ENCODE peak calls at places on chromosome 18, in four cellular contexts. N, C, I and K are unnamed samples.

GRCh38 chr18:9757851-9758587 is 49.9 kb downstream of the RAB31 start:
- DNase-seq in N (no peak), C (no peak), I (no peak), K (peak; percentile 82)

GRCh38 chr18:36501100-36501499 is 203.6 kb downstream of the FHOD3 start:
- DNase-seq in N (no peak), C (no peak), I (no peak), K (no peak)

GRCh38 chr18:45012286-45012685 is 331.6 kb downstream of the SETBP1 start:
- DNase-seq in N (no peak), C (no peak), I (no peak), K (no peak)

GRCh38 chr18:3451166-3451988 is 1.4 kb downstream of the TGIF1 start:
- DNase-seq in N (peak; percentile 95), C (peak; percentile 93), I (peak; percentile 83), K (peak; percentile 99)

GRCh38 chr18:60018801-60019462 is 119.1 kb downstream of the PMAIP1 start:
- DNase-seq in N (no peak), C (no peak), I (no peak), K (no peak)

GRCh38 chr18:7904529-7904928 is 337.4 kb downstream of the PTPRM start:
- DNase-seq in N (no peak), C (no peak), I (no peak), K (no peak)

GRCh38 chr18:9348079-9348671 is 13.6 kb downstream of the TWSG1 start:
- DNase-seq in N (no peak), C (no peak), I (no peak), K (no peak)

GRCh38 chr18:22043837-22044236 is 125.6 kb upstream of the GATA6 start:
- DNase-seq in N (no peak), C (no peak), I (no peak), K (no peak)

GRCh38 chr18:8656226-8656625 is 47.0 kb downstream of the RAB12 start:
- DNase-seq in N (no peak), C (no peak), I (no peak), K (no peak)

GRCh38 chr18:39380186-39380714 is 1814.7 kb upstream of the CELF4 start:
- DNase-seq in N (no peak), C (no peak), I (no peak), K (no peak)

GRCh38 chr18:36756262-36756661 is 72.5 kb downstream of the TPGS2 start:
- DNase-seq in N (no peak), C (no peak), I (no peak), K (no peak)

GRCh38 chr18:71899183-71899582 is 645.0 kb downstream of the CBLN2 start:
- DNase-seq in N (no peak), C (no peak), I (no peak), K (no peak)

GRCh38 chr18:3585656-3586509 is 135.9 kb downstream of the TGIF1 start:
- DNase-seq in N (peak; percentile 90), C (peak; percentile 82), I (peak; percentile 84), K (peak; percentile 64)

GRCh38 chr18:8373486-8373885 is 235.8 kb upstream of the RAB12 start:
- DNase-seq in N (no peak), C (no peak), I (no peak), K (no peak)

GRCh38 chr18:12154356-12154755 is 60.7 kb downstream of the ANKRD62 start:
- DNase-seq in N (no peak), C (no peak), I (no peak), K (no peak)

GRCh38 chr18:34806527-34806926 is 96.4 kb downstream of the DTNA start:
- DNase-seq in N (no peak), C (no peak), I (no peak), K (no peak)

GRCh38 chr18:64082054-64082453 is 66.8 kb downstream of the LINC00305 start:
- DNase-seq in N (no peak), C (no peak), I (no peak), K (no peak)

GRCh38 chr18:53984021-53984420 is 240.4 kb downstream of the MBD2 start:
- DNase-seq in N (no peak), C (no peak), I (no peak), K (no peak)

GRCh38 chr18:34965108-34965507 is 76.1 kb upstream of the MAPRE2 start:
- DNase-seq in N (no peak), C (no peak), I (no peak), K (no peak)

GRCh38 chr18:34767601-34768027 is 57.5 kb downstream of the DTNA start:
- DNase-seq in N (no peak), C (no peak), I (no peak), K (no peak)

GRCh38 chr18:30925795-30926194 is 116.7 kb downstream of the DSC3 start:
- DNase-seq in N (no peak), C (no peak), I (no peak), K (no peak)

GRCh38 chr18:79512461-79513380 is 117.0 kb downstream of the NFATC1 start:
- DNase-seq in N (no peak), C (no peak), I (peak; percentile 39), K (no peak)

GRCh38 chr18:31484461-31484860 is 13.5 kb upstream of the DSG2 start:
- DNase-seq in N (no peak), C (no peak), I (no peak), K (no peak)

GRCh38 chr18:62644773-62645172 is 70.6 kb upstream of the PHLPP1 start:
- DNase-seq in N (no peak), C (no peak), I (no peak), K (no peak)

GRCh38 chr18:65091737-65092329 is 659.0 kb upstream of the CDH7 start:
- DNase-seq in N (no peak), C (no peak), I (no peak), K (no peak)

GRCh38 chr18:7233398-7233797 is 2.5 kb downstream of the LRRC30 start:
- DNase-seq in N (no peak), C (no peak), I (no peak), K (no peak)

GRCh38 chr18:32056613-32057358 is 34.9 kb upstream of the RNF138 start:
- DNase-seq in N (no peak), C (no peak), I (no peak), K (no peak)

GRCh38 chr18:28607991-28608390 is 431.1 kb upstream of the CDH2 start:
- DNase-seq in N (no peak), C (no peak), I (no peak), K (no peak)

DNA sequence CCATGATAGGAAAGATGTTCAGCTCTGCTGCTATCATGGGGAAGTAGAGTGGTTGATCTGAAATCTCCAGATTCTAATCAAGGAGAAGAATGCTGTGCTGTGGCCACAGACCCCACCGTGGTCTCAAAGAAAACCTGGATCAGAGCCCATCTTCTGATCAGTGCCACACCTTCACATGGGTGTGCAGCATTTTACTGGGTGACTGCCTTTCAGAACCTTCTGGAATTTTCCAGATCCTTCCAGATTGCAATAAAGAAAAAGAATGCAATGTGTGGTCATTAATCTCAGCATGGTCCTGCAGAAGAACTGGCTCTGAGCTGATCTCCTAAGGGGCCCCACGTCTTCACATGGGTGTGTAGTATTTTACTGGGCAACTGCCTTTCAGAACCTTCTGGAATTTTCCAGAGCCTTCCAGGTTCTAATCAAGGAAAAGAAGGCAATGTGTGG is 17.1 kb downstream of the MBP start:
- DNase-seq in N (no peak), C (no peak), I (no peak), K (no peak)
- TF ChIP-seq EP300 in N (no peak), C (no peak), I (no peak), K (no peak)

DNA sequence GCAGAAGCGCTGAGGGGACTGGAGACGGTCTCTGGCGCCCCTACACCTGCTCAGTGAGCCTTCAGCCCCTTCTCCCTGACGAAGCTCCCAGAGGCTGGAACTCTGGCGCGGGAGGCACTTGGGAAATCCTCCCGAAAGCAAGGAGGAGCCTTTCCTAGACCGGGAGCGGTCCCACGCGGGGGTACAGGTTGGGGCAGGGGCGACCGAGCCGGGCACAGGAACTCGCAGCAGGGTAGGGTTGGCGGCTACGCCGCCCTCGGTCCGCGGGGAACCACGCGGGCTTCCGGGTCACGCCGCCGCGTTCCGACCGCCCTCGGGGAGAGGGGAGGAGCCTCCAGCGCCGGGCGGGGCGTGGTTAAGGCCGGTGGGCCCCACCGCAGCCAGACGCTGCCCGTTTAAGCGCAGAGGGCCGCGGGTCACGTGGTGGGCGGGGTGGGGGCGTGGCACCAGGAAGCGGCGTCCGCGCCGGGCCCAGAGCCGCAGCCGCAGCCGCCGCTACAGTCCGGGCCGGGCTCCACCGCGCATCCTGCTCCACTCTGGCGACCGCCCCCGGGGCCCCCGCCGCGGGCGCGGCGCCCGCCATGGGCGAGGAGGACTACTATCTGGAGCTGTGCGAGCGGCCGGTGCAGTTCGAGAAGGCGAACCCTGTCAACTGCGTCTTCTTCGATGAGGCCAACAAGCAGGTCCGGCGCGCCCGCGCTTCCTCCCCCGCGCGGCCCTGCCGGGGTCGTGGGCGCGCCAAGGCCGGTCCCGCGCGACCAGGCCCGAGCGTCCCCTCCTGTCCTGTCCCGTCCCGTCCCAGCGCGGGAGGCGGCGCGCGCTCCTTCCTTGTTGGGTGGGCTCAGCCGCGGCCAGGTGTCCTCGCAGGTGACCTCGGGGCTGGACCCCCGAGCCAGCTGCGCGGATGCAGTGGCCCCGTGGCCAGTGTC is at the start of gene RMC1:
- DNase-seq in N (peak; percentile 98), C (peak; percentile 93), I (peak; percentile 99), K (peak; percentile 98)
- TF ChIP-seq CTCF in N (peak; percentile 29), C (peak; percentile 10), I (peak; percentile 28), K (peak; percentile 37)

DNA sequence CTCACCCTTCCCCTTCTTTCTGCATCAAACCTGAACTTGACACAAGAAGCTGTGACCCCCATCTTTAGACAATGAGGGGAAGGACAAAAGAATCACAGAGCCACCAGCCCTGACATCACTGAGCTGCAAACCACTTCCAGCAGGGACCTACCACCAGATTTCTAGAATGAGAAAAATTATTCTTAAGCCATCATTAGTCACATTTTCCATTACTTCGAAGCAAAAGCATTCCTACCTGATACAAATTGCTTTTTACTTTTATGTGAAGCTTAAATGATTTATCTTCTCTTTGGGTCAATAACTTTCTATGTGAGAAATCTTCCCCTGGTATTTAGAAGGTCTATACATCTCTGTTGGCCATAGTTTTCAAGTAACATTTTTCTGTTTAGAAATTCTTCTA is 134.8 kb downstream of the TCF4 start:
- DNase-seq in N (no peak), C (no peak), I (no peak), K (no peak)
- TF ChIP-seq EP300 in N (no peak), C (no peak), I (no peak), K (no peak)

DNA sequence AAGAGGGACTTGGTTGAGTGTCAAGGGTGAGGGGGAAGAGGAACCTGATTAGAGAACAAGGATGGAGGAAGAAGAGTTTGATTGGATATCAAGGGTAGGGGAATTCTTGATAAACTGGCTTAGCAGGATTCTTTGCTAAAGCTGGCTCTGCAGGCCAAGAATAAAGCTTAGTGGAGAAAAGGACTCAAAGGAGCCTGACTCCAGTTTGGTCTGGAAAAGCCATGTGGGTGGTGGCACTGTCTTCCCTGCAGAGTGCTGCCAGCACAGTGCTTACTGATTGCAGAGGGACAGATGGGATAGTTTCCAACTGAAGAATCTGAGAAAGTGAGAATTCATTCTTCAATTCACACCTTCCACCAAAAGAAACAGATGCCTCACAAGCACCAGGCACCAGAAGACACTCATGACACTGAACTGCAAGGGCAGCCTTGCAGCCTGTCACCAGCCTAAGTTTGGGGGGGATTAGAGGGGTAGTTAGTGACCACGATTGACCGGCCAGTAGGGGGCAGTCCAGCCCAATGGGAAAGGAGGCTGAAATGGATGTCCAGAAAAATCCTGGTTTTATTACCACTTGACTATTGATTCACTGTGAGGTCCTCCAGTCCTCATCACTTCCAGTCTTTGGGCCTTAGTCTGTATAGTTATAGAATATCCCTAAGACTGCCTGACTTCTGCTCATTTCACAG is 334.5 kb downstream of the SMAD2 start:
- DNase-seq in N (peak; percentile 55), C (no peak), I (peak; percentile 86), K (no peak)
- TF ChIP-seq CTCF in N (peak; percentile 71), C (no peak), I (peak; percentile 83), K (no peak)

GRCh38 chr18:56565596-56566355 is 72.6 kb downstream of the TXNL1 start:
- DNase-seq in N (no peak), C (no peak), I (no peak), K (no peak)
- TF ChIP-seq EP300 in N (no peak), C (no peak), I (no peak), K (no peak)